ENCODE peak calls at places on chromosomes 6 and 20, in ten cellular contexts. One of them, this sample, is unnamed.

GRCh38 chr6:41713161-41713649 is 22.2 kb downstream of the TFEB start:
- DNase-seq in adipocyte: peak; percentile 47
- DNase-seq in GM19239: no peak
- DNase-seq in naive thymus-derived CD4-positive, alpha-beta T cell: no peak
- DNase-seq in OCI-LY7: no peak
- DNase-seq in fibroblast of mammary gland: no peak
- DNase-seq in type B pancreatic cell: no peak
- DNase-seq in stimulated activated CD8-positive, alpha-beta memory T cell treated with anti-CD3 and anti-CD28 coated beads, Interleukin-15, amount 100 ng/mL, for 1 hour: no peak
- DNase-seq in sigmoid colon: peak; percentile 90
- DNase-seq in IMR-90: peak; percentile 45
- DNase-seq in this sample: peak; percentile 92

GRCh38 chr6:30260036-30260504 is 46.9 kb upstream of the TRIM26 start:
- DNase-seq in type B pancreatic cell: no peak
- DNase-seq in stimulated activated CD8-positive, alpha-beta memory T cell treated with anti-CD3 and anti-CD28 coated beads, Interleukin-15, amount 100 ng/mL, for 1 hour: no peak
- DNase-seq in fibroblast of mammary gland: no peak
- DNase-seq in sigmoid colon: no peak
- DNase-seq in naive thymus-derived CD4-positive, alpha-beta T cell: peak; percentile 11
- DNase-seq in IMR-90: no peak
- DNase-seq in adipocyte: peak; percentile 39
- DNase-seq in GM19239: no peak
- DNase-seq in OCI-LY7: no peak
- DNase-seq in this sample: no peak

GRCh38 chr20:36821964-36822437 is 48.4 kb upstream of the DSN1 start:
- DNase-seq in sigmoid colon: no peak
- DNase-seq in type B pancreatic cell: no peak
- DNase-seq in GM19239: no peak
- DNase-seq in OCI-LY7: no peak
- DNase-seq in stimulated activated CD8-positive, alpha-beta memory T cell treated with anti-CD3 and anti-CD28 coated beads, Interleukin-15, amount 100 ng/mL, for 1 hour: no peak
- DNase-seq in fibroblast of mammary gland: no peak
- DNase-seq in adipocyte: peak; percentile 53
- DNase-seq in IMR-90: no peak
- DNase-seq in naive thymus-derived CD4-positive, alpha-beta T cell: no peak
- DNase-seq in this sample: no peak

GRCh38 chr6:165742047-165742446 is 79.0 kb upstream of the PDE10A start:
- DNase-seq in naive thymus-derived CD4-positive, alpha-beta T cell: no peak
- DNase-seq in GM19239: no peak
- DNase-seq in fibroblast of mammary gland: no peak
- DNase-seq in IMR-90: no peak
- DNase-seq in adipocyte: no peak
- DNase-seq in stimulated activated CD8-positive, alpha-beta memory T cell treated with anti-CD3 and anti-CD28 coated beads, Interleukin-15, amount 100 ng/mL, for 1 hour: no peak
- DNase-seq in OCI-LY7: no peak
- DNase-seq in type B pancreatic cell: no peak
- DNase-seq in sigmoid colon: no peak
- DNase-seq in this sample: no peak

GRCh38 chr6:170295519-170296422 is 4.9 kb upstream of the DLL1 start:
- DNase-seq in adipocyte: peak; percentile 57
- DNase-seq in GM19239: no peak
- DNase-seq in fibroblast of mammary gland: no peak
- DNase-seq in sigmoid colon: no peak
- DNase-seq in IMR-90: no peak
- DNase-seq in type B pancreatic cell: no peak
- DNase-seq in stimulated activated CD8-positive, alpha-beta memory T cell treated with anti-CD3 and anti-CD28 coated beads, Interleukin-15, amount 100 ng/mL, for 1 hour: no peak
- DNase-seq in naive thymus-derived CD4-positive, alpha-beta T cell: no peak
- DNase-seq in OCI-LY7: peak; percentile 20
- DNase-seq in this sample: no peak

GRCh38 chr6:31407699-31408098 is 4.3 kb downstream of the MICA start:
- DNase-seq in GM19239: no peak
- DNase-seq in OCI-LY7: no peak
- DNase-seq in IMR-90: peak; percentile 78
- DNase-seq in stimulated activated CD8-positive, alpha-beta memory T cell treated with anti-CD3 and anti-CD28 coated beads, Interleukin-15, amount 100 ng/mL, for 1 hour: no peak
- DNase-seq in fibroblast of mammary gland: peak; percentile 77
- DNase-seq in sigmoid colon: no peak
- DNase-seq in type B pancreatic cell: no peak
- DNase-seq in adipocyte: peak; percentile 82
- DNase-seq in naive thymus-derived CD4-positive, alpha-beta T cell: no peak
- DNase-seq in this sample: no peak

GRCh38 chr6:164243949-164244348 is 829.4 kb downstream of the QKI start:
- DNase-seq in naive thymus-derived CD4-positive, alpha-beta T cell: no peak
- DNase-seq in type B pancreatic cell: no peak
- DNase-seq in GM19239: no peak
- DNase-seq in stimulated activated CD8-positive, alpha-beta memory T cell treated with anti-CD3 and anti-CD28 coated beads, Interleukin-15, amount 100 ng/mL, for 1 hour: no peak
- DNase-seq in fibroblast of mammary gland: peak; percentile 16
- DNase-seq in sigmoid colon: no peak
- DNase-seq in OCI-LY7: no peak
- DNase-seq in adipocyte: no peak
- DNase-seq in IMR-90: no peak
- DNase-seq in this sample: no peak

GRCh38 chr20:15814903-15815302 is 758.3 kb downstream of the KIF16B start:
- DNase-seq in IMR-90: no peak
- DNase-seq in sigmoid colon: no peak
- DNase-seq in stimulated activated CD8-positive, alpha-beta memory T cell treated with anti-CD3 and anti-CD28 coated beads, Interleukin-15, amount 100 ng/mL, for 1 hour: no peak
- DNase-seq in adipocyte: peak; percentile 86
- DNase-seq in GM19239: no peak
- DNase-seq in naive thymus-derived CD4-positive, alpha-beta T cell: no peak
- DNase-seq in fibroblast of mammary gland: peak; percentile 42
- DNase-seq in type B pancreatic cell: no peak
- DNase-seq in OCI-LY7: no peak
- DNase-seq in this sample: no peak

GRCh38 chr6:34114695-34115395 is 31.0 kb downstream of the GRM4 start:
- DNase-seq in OCI-LY7: no peak
- DNase-seq in IMR-90: no peak
- DNase-seq in stimulated activated CD8-positive, alpha-beta memory T cell treated with anti-CD3 and anti-CD28 coated beads, Interleukin-15, amount 100 ng/mL, for 1 hour: no peak
- DNase-seq in type B pancreatic cell: no peak
- DNase-seq in sigmoid colon: no peak
- DNase-seq in naive thymus-derived CD4-positive, alpha-beta T cell: no peak
- DNase-seq in fibroblast of mammary gland: no peak
- DNase-seq in adipocyte: no peak
- DNase-seq in GM19239: no peak
- DNase-seq in this sample: no peak

GRCh38 chr6:29011276-29011734 is 6.2 kb upstream of the ZNF311 start:
- DNase-seq in IMR-90: peak; percentile 51
- DNase-seq in naive thymus-derived CD4-positive, alpha-beta T cell: peak; percentile 50
- DNase-seq in sigmoid colon: peak; percentile 76
- DNase-seq in GM19239: no peak
- DNase-seq in adipocyte: peak; percentile 81
- DNase-seq in stimulated activated CD8-positive, alpha-beta memory T cell treated with anti-CD3 and anti-CD28 coated beads, Interleukin-15, amount 100 ng/mL, for 1 hour: no peak
- DNase-seq in OCI-LY7: peak; percentile 28
- DNase-seq in fibroblast of mammary gland: peak; percentile 70
- DNase-seq in type B pancreatic cell: no peak
- DNase-seq in this sample: no peak

GRCh38 chr20:44336086-44336485 is 757 bp upstream of the R3HDML start:
- DNase-seq in adipocyte: no peak
- DNase-seq in sigmoid colon: no peak
- DNase-seq in OCI-LY7: no peak
- DNase-seq in GM19239: no peak
- DNase-seq in naive thymus-derived CD4-positive, alpha-beta T cell: no peak
- DNase-seq in fibroblast of mammary gland: no peak
- DNase-seq in type B pancreatic cell: no peak
- DNase-seq in stimulated activated CD8-positive, alpha-beta memory T cell treated with anti-CD3 and anti-CD28 coated beads, Interleukin-15, amount 100 ng/mL, for 1 hour: no peak
- DNase-seq in IMR-90: no peak
- DNase-seq in this sample: no peak

GRCh38 chr6:10420546-10421507 is 6.0 kb upstream of the TFAP2A start:
- DNase-seq in type B pancreatic cell: no peak
- DNase-seq in sigmoid colon: no peak
- DNase-seq in OCI-LY7: no peak
- DNase-seq in naive thymus-derived CD4-positive, alpha-beta T cell: no peak
- DNase-seq in stimulated activated CD8-positive, alpha-beta memory T cell treated with anti-CD3 and anti-CD28 coated beads, Interleukin-15, amount 100 ng/mL, for 1 hour: no peak
- DNase-seq in GM19239: no peak
- DNase-seq in adipocyte: no peak
- DNase-seq in IMR-90: no peak
- DNase-seq in fibroblast of mammary gland: no peak
- DNase-seq in this sample: peak; percentile 42

GRCh38 chr6:163955752-163956151 is 541.2 kb downstream of the QKI start:
- DNase-seq in adipocyte: no peak
- DNase-seq in naive thymus-derived CD4-positive, alpha-beta T cell: no peak
- DNase-seq in fibroblast of mammary gland: no peak
- DNase-seq in sigmoid colon: no peak
- DNase-seq in OCI-LY7: no peak
- DNase-seq in type B pancreatic cell: no peak
- DNase-seq in stimulated activated CD8-positive, alpha-beta memory T cell treated with anti-CD3 and anti-CD28 coated beads, Interleukin-15, amount 100 ng/mL, for 1 hour: no peak
- DNase-seq in GM19239: no peak
- DNase-seq in IMR-90: no peak
- DNase-seq in this sample: no peak

GRCh38 chr20:29427201-29428060 is 1830.0 kb upstream of the DEFB115 start:
- DNase-seq in type B pancreatic cell: no peak
- DNase-seq in IMR-90: no peak
- DNase-seq in GM19239: no peak
- DNase-seq in OCI-LY7: no peak
- DNase-seq in fibroblast of mammary gland: no peak
- DNase-seq in adipocyte: no peak
- DNase-seq in naive thymus-derived CD4-positive, alpha-beta T cell: no peak
- DNase-seq in stimulated activated CD8-positive, alpha-beta memory T cell treated with anti-CD3 and anti-CD28 coated beads, Interleukin-15, amount 100 ng/mL, for 1 hour: no peak
- DNase-seq in sigmoid colon: no peak
- DNase-seq in this sample: peak; percentile 75

GRCh38 chr6:43495409-43495941 is 14.7 kb downstream of the LRRC73 start:
- DNase-seq in fibroblast of mammary gland: peak; percentile 17
- DNase-seq in naive thymus-derived CD4-positive, alpha-beta T cell: peak; percentile 40
- DNase-seq in stimulated activated CD8-positive, alpha-beta memory T cell treated with anti-CD3 and anti-CD28 coated beads, Interleukin-15, amount 100 ng/mL, for 1 hour: no peak
- DNase-seq in GM19239: no peak
- DNase-seq in OCI-LY7: no peak
- DNase-seq in sigmoid colon: no peak
- DNase-seq in type B pancreatic cell: no peak
- DNase-seq in adipocyte: no peak
- DNase-seq in IMR-90: no peak
- DNase-seq in this sample: no peak

This sample was measured in RWPE2.